ENCODE peak calls at places on chromosomes 16 and 17, in seven cellular contexts. One of them, this sample, is unnamed.
A peak's percentile ranks its signal among the peaks of the same experiment; 100 is the strongest.

GRCh38 chr16:68342620-68343019 is 31.8 kb downstream of the PRMT7 start:
- DNase-seq in cardiac muscle cell: no peak
- DNase-seq in HEK293T: no peak
- DNase-seq in AG09309: no peak
- DNase-seq in fibroblast of villous mesenchyme: no peak
- DNase-seq in omental fat pad: no peak
- DNase-seq in T-helper 17 cell: no peak
- DNase-seq in this sample: no peak

GRCh38 chr17:82602487-82602886 is 45.8 kb downstream of the WDR45B start:
- DNase-seq in cardiac muscle cell: no peak
- DNase-seq in HEK293T: no peak
- DNase-seq in AG09309: no peak
- DNase-seq in fibroblast of villous mesenchyme: no peak
- DNase-seq in omental fat pad: no peak
- DNase-seq in T-helper 17 cell: no peak
- DNase-seq in this sample: no peak

GRCh38 chr17:419073-419735 is 66.6 kb upstream of the RPH3AL start:
- DNase-seq in cardiac muscle cell: no peak
- DNase-seq in HEK293T: no peak
- DNase-seq in AG09309: no peak
- DNase-seq in fibroblast of villous mesenchyme: no peak
- DNase-seq in omental fat pad: no peak
- DNase-seq in T-helper 17 cell: no peak
- DNase-seq in this sample: peak; percentile 41

GRCh38 chr17:50153650-50154575 is 3.4 kb upstream of the PPP1R9B start:
- DNase-seq in cardiac muscle cell: no peak
- DNase-seq in HEK293T: no peak
- DNase-seq in AG09309: no peak
- DNase-seq in fibroblast of villous mesenchyme: no peak
- DNase-seq in omental fat pad: no peak
- DNase-seq in T-helper 17 cell: no peak
- DNase-seq in this sample: no peak

GRCh38 chr16:85169333-85170065 is 57.2 kb upstream of the CIBAR2 start:
- DNase-seq in cardiac muscle cell: peak; percentile 64
- DNase-seq in HEK293T: peak; percentile 42
- DNase-seq in AG09309: no peak
- DNase-seq in fibroblast of villous mesenchyme: no peak
- DNase-seq in omental fat pad: no peak
- DNase-seq in T-helper 17 cell: no peak
- DNase-seq in this sample: no peak

GRCh38 chr17:1509255-1509943 is 7.0 kb downstream of the INPP5K start:
- DNase-seq in cardiac muscle cell: no peak
- DNase-seq in HEK293T: no peak
- DNase-seq in AG09309: no peak
- DNase-seq in fibroblast of villous mesenchyme: no peak
- DNase-seq in omental fat pad: no peak
- DNase-seq in T-helper 17 cell: no peak
- DNase-seq in this sample: no peak

GRCh38 chr17:27550291-27550930 is 80.6 kb upstream of the LGALS9 start:
- DNase-seq in cardiac muscle cell: no peak
- DNase-seq in HEK293T: no peak
- DNase-seq in AG09309: no peak
- DNase-seq in fibroblast of villous mesenchyme: no peak
- DNase-seq in omental fat pad: no peak
- DNase-seq in T-helper 17 cell: no peak
- DNase-seq in this sample: no peak

GRCh38 chr17:16923097-16923903 is 48.6 kb downstream of the TNFRSF13B start:
- DNase-seq in cardiac muscle cell: no peak
- DNase-seq in HEK293T: no peak
- DNase-seq in AG09309: no peak
- DNase-seq in fibroblast of villous mesenchyme: no peak
- DNase-seq in omental fat pad: no peak
- DNase-seq in T-helper 17 cell: no peak
- DNase-seq in this sample: no peak

GRCh38 chr16:85568519-85568918 is 44.6 kb upstream of the GSE1 start:
- DNase-seq in cardiac muscle cell: no peak
- DNase-seq in HEK293T: no peak
- DNase-seq in AG09309: no peak
- DNase-seq in fibroblast of villous mesenchyme: no peak
- DNase-seq in omental fat pad: no peak
- DNase-seq in T-helper 17 cell: no peak
- DNase-seq in this sample: no peak

GRCh38 chr17:55648086-55648485 is 74.6 kb downstream of the TMEM100 start:
- DNase-seq in cardiac muscle cell: no peak
- DNase-seq in HEK293T: no peak
- DNase-seq in AG09309: no peak
- DNase-seq in fibroblast of villous mesenchyme: no peak
- DNase-seq in omental fat pad: no peak
- DNase-seq in T-helper 17 cell: no peak
- DNase-seq in this sample: no peak

GRCh38 chr17:37179893-37180292 is 195.9 kb upstream of the C17orf78 start:
- DNase-seq in cardiac muscle cell: no peak
- DNase-seq in HEK293T: no peak
- DNase-seq in AG09309: no peak
- DNase-seq in fibroblast of villous mesenchyme: peak; percentile 62
- DNase-seq in omental fat pad: no peak
- DNase-seq in T-helper 17 cell: no peak
- DNase-seq in this sample: no peak

GRCh38 chr16:4743217-4743897 is 9.0 kb downstream of the DNAAF8 start:
- DNase-seq in cardiac muscle cell: no peak
- DNase-seq in HEK293T: no peak
- DNase-seq in AG09309: no peak
- DNase-seq in fibroblast of villous mesenchyme: no peak
- DNase-seq in omental fat pad: no peak
- DNase-seq in T-helper 17 cell: no peak
- DNase-seq in this sample: no peak

GRCh38 chr17:35019386-35020179 is 39.3 kb downstream of the LIG3 start:
- DNase-seq in cardiac muscle cell: no peak
- DNase-seq in HEK293T: no peak
- DNase-seq in AG09309: no peak
- DNase-seq in fibroblast of villous mesenchyme: no peak
- DNase-seq in omental fat pad: no peak
- DNase-seq in T-helper 17 cell: no peak
- DNase-seq in this sample: no peak

GRCh38 chr17:65531508-65532431 is 29.7 kb downstream of the AXIN2 start:
- DNase-seq in cardiac muscle cell: peak; percentile 51
- DNase-seq in HEK293T: peak; percentile 49
- DNase-seq in AG09309: no peak
- DNase-seq in fibroblast of villous mesenchyme: peak; percentile 72
- DNase-seq in omental fat pad: peak; percentile 40
- DNase-seq in T-helper 17 cell: no peak
- DNase-seq in this sample: no peak

GRCh38 chr17:53353919-53354351 is 468.8 kb upstream of the KIF2B start:
- DNase-seq in cardiac muscle cell: no peak
- DNase-seq in HEK293T: no peak
- DNase-seq in AG09309: no peak
- DNase-seq in fibroblast of villous mesenchyme: no peak
- DNase-seq in omental fat pad: no peak
- DNase-seq in T-helper 17 cell: no peak
- DNase-seq in this sample: no peak

GRCh38 chr16:25626172-25626571 is 65.6 kb upstream of the HS3ST4 start:
- DNase-seq in cardiac muscle cell: no peak
- DNase-seq in HEK293T: no peak
- DNase-seq in AG09309: no peak
- DNase-seq in fibroblast of villous mesenchyme: no peak
- DNase-seq in omental fat pad: no peak
- DNase-seq in T-helper 17 cell: no peak
- DNase-seq in this sample: no peak

This sample was measured in T-helper 9 cell.